ENCODE peak calls at places on chromosomes 4 and X, in nine cellular contexts. R is psoas muscle, X is AG09309, H is NCI-H2029, K is hypothalamus, U is HT-29, P is HTR-8/SVneo, L is Right ventricle myocardium superior, I is neural progenitor cell. A is an unnamed sample.

GRCh38 chrX:49029876-49030275 is 13.3 kb downstream of the TFE3 start:
- DNase-seq in R (peak; percentile 49), X (no peak), H (no peak), K (no peak), U (peak; percentile 70), P (no peak), L (no peak), I (no peak), A (no peak)

GRCh38 chr4:127844605-127845116 is 36.0 kb upstream of the PLK4 start:
- DNase-seq in R (no peak), X (no peak), H (no peak), K (no peak), U (no peak), P (no peak), L (no peak), I (no peak), A (no peak)

GRCh38 chrX:109600114-109600710 is 24.8 kb downstream of the KCNE5 start:
- DNase-seq in R (peak; percentile 61), X (no peak), H (no peak), K (peak; percentile 3), U (no peak), P (no peak), L (peak; percentile 53), I (peak; percentile 69), A (no peak)

GRCh38 chr4:174739576-174739975 is 89.5 kb downstream of the GLRA3 start:
- DNase-seq in R (no peak), X (no peak), H (no peak), K (no peak), U (no peak), P (no peak), L (no peak), I (no peak), A (no peak)

GRCh38 chr4:107037188-107037587 is 1.1 kb upstream of the DKK2 start:
- DNase-seq in R (peak; percentile 67), X (no peak), H (no peak), K (peak; percentile 35), U (no peak), P (no peak), L (peak; percentile 45), I (peak; percentile 83), A (peak; percentile 40)

GRCh38 chr4:188008377-188008776 is 12.8 kb downstream of the ZFP42 start:
- DNase-seq in R (no peak), X (peak; percentile 33), H (peak; percentile 35), K (no peak), U (peak; percentile 21), P (peak; percentile 68), L (no peak), I (no peak), A (no peak)

GRCh38 chr4:10687526-10687925 is 3.0 kb upstream of the CLNK start:
- DNase-seq in R (no peak), X (no peak), H (no peak), K (no peak), U (no peak), P (no peak), L (no peak), I (peak; percentile 13), A (no peak)

GRCh38 chr4:131081069-131081468 is 1985.1 kb downstream of the C4orf33 start:
- DNase-seq in R (no peak), X (no peak), H (no peak), K (no peak), U (no peak), P (no peak), L (no peak), I (no peak), A (no peak)

GRCh38 chr4:36394352-36394903 is 113.0 kb downstream of the DTHD1 start:
- DNase-seq in R (no peak), X (no peak), H (no peak), K (no peak), U (peak; percentile 23), P (no peak), L (no peak), I (no peak), A (no peak)

GRCh38 chr4:80307774-80308465 is 27.6 kb upstream of the CFAP299 start:
- DNase-seq in R (no peak), X (peak; percentile 28), H (no peak), K (no peak), U (peak; percentile 47), P (peak; percentile 12), L (no peak), I (peak; percentile 36), A (peak; percentile 63)

GRCh38 chr4:158970786-158971185 is 132.1 kb upstream of the RAPGEF2 start:
- DNase-seq in R (no peak), X (no peak), H (no peak), K (no peak), U (no peak), P (no peak), L (no peak), I (peak; percentile 16), A (no peak)

GRCh38 chr4:8069102-8069752 is 89.4 kb downstream of the ABLIM2 start:
- DNase-seq in R (peak; percentile 60), X (no peak), H (no peak), K (no peak), U (no peak), P (no peak), L (no peak), I (no peak), A (no peak)

GRCh38 chr4:140135529-140136021 is 18.4 kb downstream of the MAML3 start:
- DNase-seq in R (peak; percentile 62), X (no peak), H (peak; percentile 92), K (peak; percentile 69), U (no peak), P (no peak), L (peak; percentile 77), I (no peak), A (peak; percentile 45)

A was measured in SJSA1.